ENCODE peak calls at places on chromosomes 3 and 15, in ten cellular contexts. One of them, this sample, is unnamed.

GRCh38 chr15:75733761-75734651 is 21.4 kb upstream of the CSPG4 start:
- DNase-seq in heart left ventricle: no peak
- DNase-seq in right cardiac atrium: no peak
- DNase-seq in H9: no peak
- DNase-seq in effector memory CD4-positive, alpha-beta T cell: no peak
- DNase-seq in GM23338: no peak
- DNase-seq in HL-60: no peak
- DNase-seq in right lobe of liver: no peak
- DNase-seq in lung: no peak
- DNase-seq in A549: no peak
- DNase-seq in this sample: no peak

GRCh38 chr15:59917504-59918157 is 86.5 kb upstream of the FOXB1 start:
- DNase-seq in heart left ventricle: no peak
- DNase-seq in right cardiac atrium: peak; percentile 61
- DNase-seq in H9: peak; percentile 86
- DNase-seq in effector memory CD4-positive, alpha-beta T cell: peak; percentile 24
- DNase-seq in GM23338: peak; percentile 95
- DNase-seq in HL-60: peak; percentile 72
- DNase-seq in right lobe of liver: peak; percentile 74
- DNase-seq in lung: peak; percentile 67
- DNase-seq in A549: peak; percentile 73
- DNase-seq in this sample: peak; percentile 65

GRCh38 chr3:143358155-143358792 is 238.7 kb downstream of the CHST2 start:
- DNase-seq in heart left ventricle: no peak
- DNase-seq in right cardiac atrium: no peak
- DNase-seq in H9: no peak
- DNase-seq in effector memory CD4-positive, alpha-beta T cell: no peak
- DNase-seq in GM23338: no peak
- DNase-seq in HL-60: no peak
- DNase-seq in right lobe of liver: no peak
- DNase-seq in lung: no peak
- DNase-seq in A549: no peak
- DNase-seq in this sample: no peak

GRCh38 chr15:78929536-78930264 is 15.1 kb downstream of the CTSH start:
- DNase-seq in heart left ventricle: no peak
- DNase-seq in right cardiac atrium: no peak
- DNase-seq in H9: no peak
- DNase-seq in effector memory CD4-positive, alpha-beta T cell: no peak
- DNase-seq in GM23338: no peak
- DNase-seq in HL-60: no peak
- DNase-seq in right lobe of liver: no peak
- DNase-seq in lung: no peak
- DNase-seq in A549: no peak
- DNase-seq in this sample: no peak

GRCh38 chr3:123778991-123779622 is 105.0 kb downstream of the MYLK start:
- DNase-seq in heart left ventricle: no peak
- DNase-seq in right cardiac atrium: no peak
- DNase-seq in H9: no peak
- DNase-seq in effector memory CD4-positive, alpha-beta T cell: no peak
- DNase-seq in GM23338: no peak
- DNase-seq in HL-60: no peak
- DNase-seq in right lobe of liver: no peak
- DNase-seq in lung: no peak
- DNase-seq in A549: no peak
- DNase-seq in this sample: no peak

GRCh38 chr3:99172736-99173657 is 271.5 kb upstream of the DCBLD2 start:
- DNase-seq in heart left ventricle: no peak
- DNase-seq in right cardiac atrium: peak; percentile 55
- DNase-seq in H9: peak; percentile 74
- DNase-seq in effector memory CD4-positive, alpha-beta T cell: no peak
- DNase-seq in GM23338: peak; percentile 84
- DNase-seq in HL-60: peak; percentile 54
- DNase-seq in right lobe of liver: peak; percentile 51
- DNase-seq in lung: peak; percentile 59
- DNase-seq in A549: peak; percentile 26
- DNase-seq in this sample: peak; percentile 84

GRCh38 chr3:113615976-113616375 is 80.5 kb downstream of the USF3 start:
- DNase-seq in heart left ventricle: no peak
- DNase-seq in right cardiac atrium: peak; percentile 71
- DNase-seq in H9: no peak
- DNase-seq in effector memory CD4-positive, alpha-beta T cell: no peak
- DNase-seq in GM23338: no peak
- DNase-seq in HL-60: no peak
- DNase-seq in right lobe of liver: no peak
- DNase-seq in lung: no peak
- DNase-seq in A549: no peak
- DNase-seq in this sample: no peak

GRCh38 chr3:38578081-38578475 is 71.4 kb downstream of the SCN5A start:
- DNase-seq in heart left ventricle: no peak
- DNase-seq in right cardiac atrium: no peak
- DNase-seq in H9: no peak
- DNase-seq in effector memory CD4-positive, alpha-beta T cell: no peak
- DNase-seq in GM23338: no peak
- DNase-seq in HL-60: no peak
- DNase-seq in right lobe of liver: no peak
- DNase-seq in lung: no peak
- DNase-seq in A549: no peak
- DNase-seq in this sample: no peak

GRCh38 chr3:176663819-176664218 is 533.5 kb downstream of the TBL1XR1 start:
- DNase-seq in heart left ventricle: no peak
- DNase-seq in right cardiac atrium: no peak
- DNase-seq in H9: no peak
- DNase-seq in effector memory CD4-positive, alpha-beta T cell: no peak
- DNase-seq in GM23338: peak; percentile 54
- DNase-seq in HL-60: peak; percentile 4
- DNase-seq in right lobe of liver: no peak
- DNase-seq in lung: no peak
- DNase-seq in A549: peak; percentile 1
- DNase-seq in this sample: peak; percentile 79

GRCh38 chr3:135559802-135560201 is 405.7 kb upstream of the PPP2R3A start:
- DNase-seq in heart left ventricle: no peak
- DNase-seq in right cardiac atrium: no peak
- DNase-seq in H9: no peak
- DNase-seq in effector memory CD4-positive, alpha-beta T cell: no peak
- DNase-seq in GM23338: no peak
- DNase-seq in HL-60: no peak
- DNase-seq in right lobe of liver: no peak
- DNase-seq in lung: no peak
- DNase-seq in A549: no peak
- DNase-seq in this sample: no peak

GRCh38 chr3:95280711-95281352 is 1218.0 kb downstream of the NSUN3 start:
- DNase-seq in heart left ventricle: no peak
- DNase-seq in right cardiac atrium: no peak
- DNase-seq in H9: no peak
- DNase-seq in effector memory CD4-positive, alpha-beta T cell: no peak
- DNase-seq in GM23338: no peak
- DNase-seq in HL-60: no peak
- DNase-seq in right lobe of liver: no peak
- DNase-seq in lung: no peak
- DNase-seq in A549: no peak
- DNase-seq in this sample: no peak

GRCh38 chr3:175163686-175164085 is 304.6 kb downstream of the NAALADL2 start:
- DNase-seq in heart left ventricle: no peak
- DNase-seq in right cardiac atrium: no peak
- DNase-seq in H9: no peak
- DNase-seq in effector memory CD4-positive, alpha-beta T cell: no peak
- DNase-seq in GM23338: no peak
- DNase-seq in HL-60: no peak
- DNase-seq in right lobe of liver: no peak
- DNase-seq in lung: no peak
- DNase-seq in A549: no peak
- DNase-seq in this sample: no peak

GRCh38 chr3:108416111-108416869 is 94.1 kb downstream of the MYH15 start:
- DNase-seq in heart left ventricle: no peak
- DNase-seq in right cardiac atrium: no peak
- DNase-seq in H9: no peak
- DNase-seq in effector memory CD4-positive, alpha-beta T cell: no peak
- DNase-seq in GM23338: no peak
- DNase-seq in HL-60: no peak
- DNase-seq in right lobe of liver: no peak
- DNase-seq in lung: no peak
- DNase-seq in A549: no peak
- DNase-seq in this sample: no peak

GRCh38 chr3:71803248-71803647 is 18.3 kb upstream of the PROK2 start:
- DNase-seq in heart left ventricle: no peak
- DNase-seq in right cardiac atrium: no peak
- DNase-seq in H9: no peak
- DNase-seq in effector memory CD4-positive, alpha-beta T cell: no peak
- DNase-seq in GM23338: peak; percentile 33
- DNase-seq in HL-60: no peak
- DNase-seq in right lobe of liver: no peak
- DNase-seq in lung: peak; percentile 14
- DNase-seq in A549: no peak
- DNase-seq in this sample: no peak

GRCh38 chr3:37987751-37988179 is 2.8 kb upstream of the VILL start:
- DNase-seq in heart left ventricle: no peak
- DNase-seq in right cardiac atrium: no peak
- DNase-seq in H9: no peak
- DNase-seq in effector memory CD4-positive, alpha-beta T cell: no peak
- DNase-seq in GM23338: no peak
- DNase-seq in HL-60: peak; percentile 25
- DNase-seq in right lobe of liver: no peak
- DNase-seq in lung: no peak
- DNase-seq in A549: no peak
- DNase-seq in this sample: no peak

GRCh38 chr3:172098698-172099494 is 59.5 kb downstream of the FNDC3B start:
- DNase-seq in heart left ventricle: no peak
- DNase-seq in right cardiac atrium: no peak
- DNase-seq in H9: peak; percentile 62
- DNase-seq in effector memory CD4-positive, alpha-beta T cell: no peak
- DNase-seq in GM23338: peak; percentile 80
- DNase-seq in HL-60: no peak
- DNase-seq in right lobe of liver: no peak
- DNase-seq in lung: no peak
- DNase-seq in A549: no peak
- DNase-seq in this sample: no peak

GRCh38 chr15:74545776-74546656 is 5.0 kb downstream of the ARID3B start:
- DNase-seq in heart left ventricle: peak; percentile 99
- DNase-seq in right cardiac atrium: peak; percentile 99
- DNase-seq in H9: peak; percentile 37
- DNase-seq in effector memory CD4-positive, alpha-beta T cell: peak; percentile 88
- DNase-seq in GM23338: peak; percentile 16
- DNase-seq in HL-60: peak; percentile 97
- DNase-seq in right lobe of liver: peak; percentile 99
- DNase-seq in lung: peak; percentile 96
- DNase-seq in A549: peak; percentile 65
- DNase-seq in this sample: peak; percentile 98
- H3K27ac ChIP-seq in heart left ventricle: peak overlapping the region; percentile 4
- H3K27ac ChIP-seq in right cardiac atrium: no peak overlapping the region
- H3K27ac ChIP-seq in H9: no peak overlapping the region
- H3K27ac ChIP-seq in effector memory CD4-positive, alpha-beta T cell: peak overlapping the region; percentile 58
- H3K27ac ChIP-seq in GM23338: peak overlapping the region; percentile 52
- H3K27ac ChIP-seq in HL-60: no peak overlapping the region
- H3K27ac ChIP-seq in right lobe of liver: no peak overlapping the region
- H3K27ac ChIP-seq in lung: peak overlapping the region; percentile 52
- H3K27ac ChIP-seq in A549: no peak overlapping the region
- H3K27ac ChIP-seq in this sample: no peak overlapping the region

DNA sequence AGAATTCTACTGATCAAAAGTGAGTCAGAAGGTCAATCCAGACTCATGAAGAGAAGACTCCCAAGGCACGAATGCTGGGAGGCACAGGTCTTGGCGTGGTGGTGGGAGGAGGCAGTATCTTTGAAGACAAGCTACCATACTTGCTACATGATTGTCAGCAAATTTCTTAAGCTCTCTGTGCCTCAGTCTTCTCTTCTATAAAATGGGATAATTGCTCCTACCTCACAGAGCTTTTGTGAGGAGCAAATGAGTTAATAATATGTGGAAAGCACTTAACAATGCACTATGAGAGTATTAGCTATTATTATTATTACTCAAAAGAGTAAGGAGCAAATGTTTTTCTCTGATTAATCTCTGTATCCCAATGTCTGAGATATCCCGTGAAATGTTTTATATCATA is 36.2 kb downstream of the EHD4 start:
- DNase-seq in heart left ventricle: no peak
- DNase-seq in right cardiac atrium: no peak
- DNase-seq in H9: no peak
- DNase-seq in effector memory CD4-positive, alpha-beta T cell: no peak
- DNase-seq in GM23338: no peak
- DNase-seq in HL-60: no peak
- DNase-seq in right lobe of liver: no peak
- DNase-seq in lung: no peak
- DNase-seq in A549: no peak
- DNase-seq in this sample: no peak
- H3K27ac ChIP-seq in heart left ventricle: peak overlapping the region; percentile 38
- H3K27ac ChIP-seq in right cardiac atrium: no peak overlapping the region
- H3K27ac ChIP-seq in H9: no peak overlapping the region
- H3K27ac ChIP-seq in effector memory CD4-positive, alpha-beta T cell: peak overlapping the region; percentile 95
- H3K27ac ChIP-seq in GM23338: no peak overlapping the region
- H3K27ac ChIP-seq in HL-60: no peak overlapping the region
- H3K27ac ChIP-seq in right lobe of liver: peak overlapping the region; percentile 26
- H3K27ac ChIP-seq in lung: peak overlapping the region; percentile 87
- H3K27ac ChIP-seq in A549: no peak overlapping the region
- H3K27ac ChIP-seq in this sample: no peak overlapping the region

DNA sequence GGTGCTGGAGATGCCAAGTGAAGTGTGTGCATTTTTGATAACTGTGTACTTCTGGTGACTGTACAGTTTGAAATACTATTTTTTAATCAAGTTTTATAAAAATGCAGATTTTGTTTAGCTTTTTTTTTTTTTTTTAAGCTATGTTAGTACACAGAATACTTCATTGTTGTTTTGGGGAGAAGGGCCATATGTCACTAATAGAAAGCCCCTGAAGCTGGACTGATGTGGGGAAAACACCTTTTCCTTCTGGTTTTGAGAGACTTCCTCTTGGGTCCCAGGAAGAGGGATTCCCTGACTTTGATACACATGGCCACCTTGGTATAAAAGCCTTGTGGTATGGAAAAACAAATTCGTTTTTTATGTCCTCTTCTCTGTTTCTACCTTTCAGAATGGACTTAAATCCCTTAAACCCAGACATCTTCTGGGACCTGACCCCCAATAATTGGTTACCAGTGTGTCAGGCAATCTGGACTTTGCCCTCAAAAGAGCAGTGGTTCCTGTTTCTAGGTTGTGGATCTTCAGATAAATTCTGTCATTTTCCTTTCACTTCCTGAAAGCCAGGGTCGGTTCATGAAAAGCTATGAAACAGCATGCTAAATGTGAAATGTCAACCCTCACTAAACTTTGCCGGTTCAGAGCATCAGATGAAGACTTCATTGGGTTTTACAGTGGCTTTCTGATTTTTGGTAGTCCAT is 31.1 kb upstream of the BLOC1S6 start:
- DNase-seq in heart left ventricle: no peak
- DNase-seq in right cardiac atrium: no peak
- DNase-seq in H9: no peak
- DNase-seq in effector memory CD4-positive, alpha-beta T cell: no peak
- DNase-seq in GM23338: no peak
- DNase-seq in HL-60: no peak
- DNase-seq in right lobe of liver: no peak
- DNase-seq in lung: no peak
- DNase-seq in A549: no peak
- DNase-seq in this sample: no peak
- H3K27ac ChIP-seq in heart left ventricle: no peak overlapping the region
- H3K27ac ChIP-seq in right cardiac atrium: no peak overlapping the region
- H3K27ac ChIP-seq in H9: no peak overlapping the region
- H3K27ac ChIP-seq in effector memory CD4-positive, alpha-beta T cell: no peak overlapping the region
- H3K27ac ChIP-seq in GM23338: no peak overlapping the region
- H3K27ac ChIP-seq in HL-60: no peak overlapping the region
- H3K27ac ChIP-seq in right lobe of liver: no peak overlapping the region
- H3K27ac ChIP-seq in lung: no peak overlapping the region
- H3K27ac ChIP-seq in A549: no peak overlapping the region
- H3K27ac ChIP-seq in this sample: no peak overlapping the region

GRCh38 chr15:93088981-93089854 is at the start of gene RGMA:
- DNase-seq in heart left ventricle: peak; percentile 68
- DNase-seq in right cardiac atrium: peak; percentile 81
- DNase-seq in H9: peak; percentile 65
- DNase-seq in effector memory CD4-positive, alpha-beta T cell: no peak
- DNase-seq in GM23338: peak; percentile 66
- DNase-seq in HL-60: no peak
- DNase-seq in right lobe of liver: no peak
- DNase-seq in lung: no peak
- DNase-seq in A549: no peak
- DNase-seq in this sample: peak; percentile 30
- H3K27ac ChIP-seq in heart left ventricle: peak within 1 kb of the TSS; percentile 86
- H3K27ac ChIP-seq in right cardiac atrium: peak within 1 kb of the TSS; percentile 16
- H3K27ac ChIP-seq in H9: no peak within 1 kb of the TSS
- H3K27ac ChIP-seq in effector memory CD4-positive, alpha-beta T cell: no peak within 1 kb of the TSS
- H3K27ac ChIP-seq in GM23338: no peak within 1 kb of the TSS
- H3K27ac ChIP-seq in HL-60: no peak within 1 kb of the TSS
- H3K27ac ChIP-seq in right lobe of liver: no peak within 1 kb of the TSS
- H3K27ac ChIP-seq in lung: no peak within 1 kb of the TSS
- H3K27ac ChIP-seq in A549: peak within 1 kb of the TSS; percentile 9
- H3K27ac ChIP-seq in this sample: no peak within 1 kb of the TSS

This sample was measured in A673.